ENCODE peak calls at places on chromosome 6, in four cellular contexts. D is tibial artery, C is AG09319, O is neural progenitor cell. F is an unnamed sample.

GRCh38 chr6:145707397-145707796 is 27.9 kb downstream of the EPM2A start:
- DNase-seq in C (no peak), D (no peak), O (no peak), F (no peak)

GRCh38 chr6:125004797-125005595 is 42.8 kb downstream of the RNF217 start:
- DNase-seq in C (no peak), D (no peak), O (no peak), F (no peak)

GRCh38 chr6:80457044-80457933 is 350.8 kb downstream of the BCKDHB start:
- DNase-seq in C (peak; percentile 85), O (no peak), D (peak; percentile 88), F (no peak)

GRCh38 chr6:83221886-83222479 is 28.8 kb downstream of the RWDD2A start:
- DNase-seq in C (no peak), O (peak; percentile 65), D (no peak), F (no peak)

GRCh38 chr6:44386364-44386928 is 1.1 kb upstream of the CDC5L start:
- DNase-seq in C (peak; percentile 30), O (no peak), D (peak; percentile 82), F (no peak)

GRCh38 chr6:88843040-88843439 is 120.4 kb downstream of the RNGTT start:
- DNase-seq in D (no peak), C (peak; percentile 65), O (no peak), F (no peak)

GRCh38 chr6:144768676-144769599 is 483.8 kb downstream of the UTRN start:
- DNase-seq in C (no peak), D (no peak), O (no peak), F (no peak)

GRCh38 chr6:170096191-170096802 is 194.6 kb downstream of the DLL1 start:
- DNase-seq in D (peak; percentile 47), O (peak; percentile 44), C (no peak), F (no peak)

GRCh38 chr6:11013671-11014070 is 30.4 kb downstream of the ELOVL2 start:
- DNase-seq in D (no peak), O (peak; percentile 20), C (no peak), F (no peak)

GRCh38 chr6:28474441-28475219 is 31.3 kb upstream of the ZSCAN23 start:
- DNase-seq in O (peak; percentile 78), C (peak; percentile 70), D (no peak), F (peak; percentile 48)

GRCh38 chr6:73879894-73880293 is 183.9 kb downstream of the CD109 start:
- DNase-seq in C (no peak), O (no peak), D (no peak), F (no peak)

GRCh38 chr6:137967689-137968467 is 100.8 kb downstream of the TNFAIP3 start:
- DNase-seq in D (no peak), O (no peak), C (no peak), F (no peak)

GRCh38 chr6:797479-798077 is 104.6 kb upstream of the EXOC2 start:
- DNase-seq in D (no peak), O (peak; percentile 70), C (peak; percentile 28), F (peak; percentile 42)

GRCh38 chr6:16760536-16761468 is at the start of gene ATXN1:
- DNase-seq in C (no peak), O (peak; percentile 77), D (peak; percentile 81), F (peak; percentile 54)

GRCh38 chr6:43120938-43121913 is 45.1 kb downstream of the PTK7 start:
- DNase-seq in C (peak; percentile 96), O (peak; percentile 42), D (peak; percentile 95), F (no peak)

GRCh38 chr6:33206864-33207568 is 1.3 kb upstream of the RING1 start:
- DNase-seq in D (peak; percentile 67), O (peak; percentile 92), C (no peak), F (peak; percentile 78)

GRCh38 chr6:168528457-168529095 is 87.6 kb downstream of the SMOC2 start:
- DNase-seq in C (no peak), D (no peak), O (no peak), F (no peak)

GRCh38 chr6:140062042-140063041 is 687.9 kb upstream of the CITED2 start:
- DNase-seq in C (peak; percentile 85), O (no peak), D (peak; percentile 72), F (no peak)

GRCh38 chr6:42269974-42270510 is 52.4 kb upstream of the MRPS10 start:
- DNase-seq in D (no peak), C (no peak), O (no peak), F (no peak)

GRCh38 chr6:108796875-108797274 is 51.3 kb upstream of the ARMC2 start:
- DNase-seq in O (no peak), D (no peak), C (no peak), F (no peak)

GRCh38 chr6:53437557-53438202 is 88.9 kb upstream of the ELOVL5 start:
- DNase-seq in D (no peak), O (peak; percentile 61), C (peak; percentile 34), F (peak; percentile 9)

GRCh38 chr6:116528800-116529199 is 16.7 kb downstream of the TRAPPC3L start:
- DNase-seq in D (no peak), C (no peak), O (no peak), F (no peak)

GRCh38 chr6:77403424-77403823 is 59.9 kb downstream of the HTR1B start:
- DNase-seq in C (no peak), D (no peak), O (no peak), F (no peak)

GRCh38 chr6:7671581-7671980 is 54.3 kb upstream of the BMP6 start:
- DNase-seq in O (no peak), D (no peak), C (peak; percentile 42), F (no peak)

GRCh38 chr6:119890470-119890869 is 540.9 kb upstream of the MAN1A1 start:
- DNase-seq in C (no peak), D (no peak), O (no peak), F (no peak)

GRCh38 chr6:82144007-82144851 is 103.3 kb downstream of the IBTK start:
- DNase-seq in D (peak; percentile 75), O (peak; percentile 27), C (peak; percentile 75), F (no peak)

GRCh38 chr6:128487055-128487454 is 33.3 kb downstream of the PTPRK start:
- DNase-seq in O (no peak), D (no peak), C (no peak), F (no peak)
- TF ChIP-seq CTCF in O (peak; percentile 35), D (no peak), C (no peak), F (peak; percentile 44)

GRCh38 chr6:52417675-52418111 is 2.4 kb upstream of the EFHC1 start:
- DNase-seq in D (no peak), O (no peak), C (peak; percentile 74), F (no peak)

GRCh38 chr6:52418606-52419005 is 1.5 kb upstream of the EFHC1 start:
- DNase-seq in C (no peak), D (no peak), O (no peak), F (no peak)

GRCh38 chr6:52420668-52421358 is 671 bp downstream of the EFHC1 start:
- DNase-seq in C (no peak), O (peak; percentile 50), D (no peak), F (peak; percentile 23)

GRCh38 chr6:52422156-52422555 is 2.0 kb downstream of the EFHC1 start:
- DNase-seq in O (no peak), C (no peak), D (no peak), F (no peak)

GRCh38 chr6:52419809-52420667 is at the start of gene EFHC1:
- DNase-seq in C (peak; percentile 95), D (peak; percentile 99), O (peak; percentile 99), F (peak; percentile 97)
- TF ChIP-seq CTCF in C (no peak), D (no peak), O (no peak), F (no peak)

GRCh38 chr6:35161776-35162607 is 20.9 kb upstream of the TCP11 start:
- DNase-seq in O (no peak), D (no peak), C (no peak), F (no peak)
- TF ChIP-seq CTCF in O (no peak), D (no peak), C (no peak), F (no peak)

GRCh38 chr6:25748049-25748448 is 6.5 kb upstream of the SLC17A4 start:
- DNase-seq in C (no peak), D (no peak), O (no peak), F (no peak)

GRCh38 chr6:25746968-25747367 is 7.6 kb upstream of the SLC17A4 start:
- DNase-seq in O (no peak), D (no peak), C (no peak), F (no peak)

GRCh38 chr6:25745836-25746235 is 8.7 kb upstream of the SLC17A4 start:
- DNase-seq in C (no peak), D (no peak), O (no peak), F (no peak)

GRCh38 chr6:25747477-25747876 is 7.1 kb upstream of the SLC17A4 start:
- DNase-seq in C (no peak), O (no peak), D (no peak), F (no peak)

GRCh38 chr6:25743868-25744267 is 10.7 kb upstream of the SLC17A4 start:
- DNase-seq in C (no peak), O (no peak), D (no peak), F (no peak)
- TF ChIP-seq CTCF in C (no peak), O (no peak), D (no peak), F (no peak)

DNA sequence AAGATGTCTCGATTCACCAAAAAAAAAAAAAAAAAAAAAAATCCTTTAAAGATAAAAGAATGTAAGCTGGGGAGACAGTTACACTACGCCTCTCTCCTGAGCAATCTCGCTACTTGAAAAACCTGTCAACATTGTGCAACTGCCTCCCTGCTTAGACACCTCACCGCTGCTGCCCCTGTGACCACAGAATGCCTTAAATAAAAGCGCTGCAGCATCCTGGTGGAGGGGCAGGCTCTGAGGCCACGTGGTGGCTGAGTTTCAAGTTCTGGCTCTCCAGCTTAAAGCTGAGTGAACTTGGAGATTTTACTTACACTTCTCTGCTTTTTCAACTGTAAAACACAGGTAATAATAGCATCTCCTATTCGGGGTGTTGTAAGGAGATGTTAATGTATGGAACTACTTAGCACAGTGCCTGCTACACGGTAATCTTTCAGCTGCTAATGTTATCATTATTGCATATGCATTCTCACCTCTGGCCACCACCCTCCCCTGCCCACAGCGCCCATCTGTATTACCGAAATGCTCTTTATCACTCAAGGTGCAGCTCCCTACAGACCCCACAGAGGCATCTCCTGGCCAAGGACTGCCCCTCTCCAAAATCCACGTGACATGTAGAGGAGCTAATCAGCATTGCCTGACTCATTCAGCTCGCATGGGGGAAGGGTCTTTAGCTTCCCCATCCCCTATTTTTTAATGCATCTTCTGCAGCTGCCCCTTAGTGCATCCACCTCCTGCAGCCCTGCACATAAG is 42.0 kb downstream of the SLC22A23 start:
- DNase-seq in D (no peak), C (no peak), O (no peak), F (no peak)
- TF ChIP-seq CTCF in D (no peak), C (no peak), O (no peak), F (peak; percentile 8)

GRCh38 chr6:56757585-56757984 is 114.9 kb upstream of the DST start:
- DNase-seq in C (no peak), D (no peak), O (peak; percentile 55), F (no peak)
- TF ChIP-seq CTCF in C (peak; percentile 23), D (peak; percentile 26), O (peak; percentile 54), F (peak; percentile 53)

GRCh38 chr6:84348801-84349200 is 121.4 kb upstream of the CEP162 start:
- DNase-seq in D (no peak), O (no peak), C (no peak), F (no peak)

GRCh38 chr6:84344005-84344404 is 116.6 kb upstream of the CEP162 start:
- DNase-seq in O (no peak), C (no peak), D (no peak), F (no peak)

GRCh38 chr6:84350397-84350796 is 123.0 kb upstream of the CEP162 start:
- DNase-seq in C (no peak), D (no peak), O (no peak), F (no peak)

GRCh38 chr6:84349542-84349941 is 122.1 kb upstream of the CEP162 start:
- DNase-seq in O (no peak), D (no peak), C (no peak), F (no peak)

GRCh38 chr6:84346372-84346771 is 118.9 kb upstream of the CEP162 start:
- DNase-seq in C (no peak), D (no peak), O (no peak), F (no peak)
- TF ChIP-seq CTCF in C (peak; percentile 34), D (peak; percentile 12), O (peak; percentile 29), F (no peak)